ENCODE peak calls at places on chromosomes 7 and 10, in eight cellular contexts. One of them, this sample, is unnamed.

GRCh38 chr10:35092851-35093250 is 2.7 kb upstream of the CUL2 start:
- DNase-seq in activated gamma-delta T cell treated with Interleukin-2 at 50 U/mL for 16 hours: no peak
- DNase-seq in central memory CD4-positive, alpha-beta T cell: no peak
- DNase-seq in cardiac muscle cell: no peak
- DNase-seq in PC-9: no peak
- DNase-seq in neural crest cell: no peak
- DNase-seq in fibroblast of the aortic adventitia: no peak
- DNase-seq in cardiac septum: no peak
- DNase-seq in this sample: no peak

GRCh38 chr10:133187906-133188681 is 28.1 kb downstream of the KNDC1 start:
- DNase-seq in cardiac septum: no peak
- DNase-seq in fibroblast of the aortic adventitia: no peak
- DNase-seq in activated gamma-delta T cell treated with Interleukin-2 at 50 U/mL for 16 hours: no peak
- DNase-seq in PC-9: no peak
- DNase-seq in central memory CD4-positive, alpha-beta T cell: no peak
- DNase-seq in cardiac muscle cell: no peak
- DNase-seq in neural crest cell: no peak
- DNase-seq in this sample: no peak

GRCh38 chr10:33565231-33565630 is 230.8 kb upstream of the NRP1 start:
- DNase-seq in cardiac muscle cell: no peak
- DNase-seq in cardiac septum: no peak
- DNase-seq in central memory CD4-positive, alpha-beta T cell: no peak
- DNase-seq in fibroblast of the aortic adventitia: no peak
- DNase-seq in activated gamma-delta T cell treated with Interleukin-2 at 50 U/mL for 16 hours: no peak
- DNase-seq in neural crest cell: no peak
- DNase-seq in PC-9: no peak
- DNase-seq in this sample: no peak

GRCh38 chr10:59099536-59099935 is 76.9 kb upstream of the PHYHIPL start:
- DNase-seq in central memory CD4-positive, alpha-beta T cell: no peak
- DNase-seq in cardiac muscle cell: no peak
- DNase-seq in activated gamma-delta T cell treated with Interleukin-2 at 50 U/mL for 16 hours: no peak
- DNase-seq in fibroblast of the aortic adventitia: no peak
- DNase-seq in cardiac septum: no peak
- DNase-seq in PC-9: no peak
- DNase-seq in neural crest cell: no peak
- DNase-seq in this sample: no peak

GRCh38 chr10:54402576-54402975 is 398.5 kb downstream of the PCDH15 start:
- DNase-seq in central memory CD4-positive, alpha-beta T cell: no peak
- DNase-seq in cardiac muscle cell: peak
- DNase-seq in fibroblast of the aortic adventitia: no peak
- DNase-seq in cardiac septum: no peak
- DNase-seq in neural crest cell: no peak
- DNase-seq in activated gamma-delta T cell treated with Interleukin-2 at 50 U/mL for 16 hours: no peak
- DNase-seq in PC-9: no peak
- DNase-seq in this sample: peak

GRCh38 chr7:101740981-101741725 is 76.3 kb upstream of the CUX1 start:
- DNase-seq in PC-9: no peak
- DNase-seq in activated gamma-delta T cell treated with Interleukin-2 at 50 U/mL for 16 hours: peak
- DNase-seq in neural crest cell: no peak
- DNase-seq in central memory CD4-positive, alpha-beta T cell: no peak
- DNase-seq in cardiac septum: no peak
- DNase-seq in cardiac muscle cell: peak
- DNase-seq in fibroblast of the aortic adventitia: no peak
- DNase-seq in this sample: no peak

GRCh38 chr10:88316292-88316861 is 266.7 kb downstream of the RNLS start:
- DNase-seq in activated gamma-delta T cell treated with Interleukin-2 at 50 U/mL for 16 hours: no peak
- DNase-seq in central memory CD4-positive, alpha-beta T cell: no peak
- DNase-seq in cardiac muscle cell: no peak
- DNase-seq in fibroblast of the aortic adventitia: no peak
- DNase-seq in cardiac septum: no peak
- DNase-seq in PC-9: no peak
- DNase-seq in neural crest cell: no peak
- DNase-seq in this sample: no peak

GRCh38 chr7:68547181-68547580 is 1051.1 kb upstream of the AUTS2 start:
- DNase-seq in fibroblast of the aortic adventitia: no peak
- DNase-seq in PC-9: no peak
- DNase-seq in cardiac septum: no peak
- DNase-seq in activated gamma-delta T cell treated with Interleukin-2 at 50 U/mL for 16 hours: no peak
- DNase-seq in neural crest cell: no peak
- DNase-seq in central memory CD4-positive, alpha-beta T cell: no peak
- DNase-seq in cardiac muscle cell: no peak
- DNase-seq in this sample: no peak

GRCh38 chr7:151940048-151940845 is 16.0 kb upstream of the GALNTL5 start:
- DNase-seq in neural crest cell: no peak
- DNase-seq in cardiac septum: no peak
- DNase-seq in fibroblast of the aortic adventitia: peak
- DNase-seq in cardiac muscle cell: peak
- DNase-seq in PC-9: peak
- DNase-seq in central memory CD4-positive, alpha-beta T cell: no peak
- DNase-seq in activated gamma-delta T cell treated with Interleukin-2 at 50 U/mL for 16 hours: no peak
- DNase-seq in this sample: no peak

GRCh38 chr10:317219-317868 is 182.1 kb downstream of the ZMYND11 start:
- DNase-seq in fibroblast of the aortic adventitia: peak
- DNase-seq in cardiac muscle cell: peak
- DNase-seq in activated gamma-delta T cell treated with Interleukin-2 at 50 U/mL for 16 hours: peak
- DNase-seq in cardiac septum: peak
- DNase-seq in PC-9: no peak
- DNase-seq in central memory CD4-positive, alpha-beta T cell: no peak
- DNase-seq in neural crest cell: no peak
- DNase-seq in this sample: no peak

GRCh38 chr10:75497997-75498797 is 66.8 kb downstream of the LRMDA start:
- DNase-seq in PC-9: no peak
- DNase-seq in neural crest cell: no peak
- DNase-seq in fibroblast of the aortic adventitia: peak
- DNase-seq in cardiac septum: no peak
- DNase-seq in central memory CD4-positive, alpha-beta T cell: no peak
- DNase-seq in cardiac muscle cell: peak
- DNase-seq in activated gamma-delta T cell treated with Interleukin-2 at 50 U/mL for 16 hours: no peak
- DNase-seq in this sample: no peak

GRCh38 chr7:34165927-34166550 is 260.7 kb downstream of the BMPER start:
- DNase-seq in activated gamma-delta T cell treated with Interleukin-2 at 50 U/mL for 16 hours: no peak
- DNase-seq in cardiac muscle cell: peak
- DNase-seq in fibroblast of the aortic adventitia: peak
- DNase-seq in central memory CD4-positive, alpha-beta T cell: no peak
- DNase-seq in PC-9: no peak
- DNase-seq in cardiac septum: no peak
- DNase-seq in neural crest cell: no peak
- DNase-seq in this sample: peak

GRCh38 chr7:85688712-85689111 is 501.9 kb upstream of the SEMA3D start:
- DNase-seq in cardiac muscle cell: no peak
- DNase-seq in central memory CD4-positive, alpha-beta T cell: no peak
- DNase-seq in activated gamma-delta T cell treated with Interleukin-2 at 50 U/mL for 16 hours: no peak
- DNase-seq in PC-9: no peak
- DNase-seq in fibroblast of the aortic adventitia: peak
- DNase-seq in neural crest cell: no peak
- DNase-seq in cardiac septum: no peak
- DNase-seq in this sample: no peak

GRCh38 chr7:54874804-54875203 is 115.8 kb upstream of the SEC61G start:
- DNase-seq in fibroblast of the aortic adventitia: no peak
- DNase-seq in neural crest cell: no peak
- DNase-seq in PC-9: no peak
- DNase-seq in central memory CD4-positive, alpha-beta T cell: no peak
- DNase-seq in activated gamma-delta T cell treated with Interleukin-2 at 50 U/mL for 16 hours: no peak
- DNase-seq in cardiac muscle cell: no peak
- DNase-seq in cardiac septum: no peak
- DNase-seq in this sample: no peak

GRCh38 chr7:131591674-131592328 is 35.4 kb upstream of the PODXL start:
- DNase-seq in activated gamma-delta T cell treated with Interleukin-2 at 50 U/mL for 16 hours: no peak
- DNase-seq in neural crest cell: no peak
- DNase-seq in cardiac muscle cell: no peak
- DNase-seq in fibroblast of the aortic adventitia: no peak
- DNase-seq in cardiac septum: no peak
- DNase-seq in PC-9: no peak
- DNase-seq in central memory CD4-positive, alpha-beta T cell: no peak
- DNase-seq in this sample: peak

GRCh38 chr10:11573497-11573896 is 38.0 kb downstream of the USP6NL start:
- DNase-seq in cardiac muscle cell: peak
- DNase-seq in fibroblast of the aortic adventitia: peak
- DNase-seq in PC-9: no peak
- DNase-seq in neural crest cell: no peak
- DNase-seq in central memory CD4-positive, alpha-beta T cell: no peak
- DNase-seq in activated gamma-delta T cell treated with Interleukin-2 at 50 U/mL for 16 hours: no peak
- DNase-seq in cardiac septum: no peak
- DNase-seq in this sample: peak

GRCh38 chr7:137667633-137668387 is 179.0 kb downstream of the DGKI start:
- DNase-seq in cardiac septum: no peak
- DNase-seq in fibroblast of the aortic adventitia: peak
- DNase-seq in activated gamma-delta T cell treated with Interleukin-2 at 50 U/mL for 16 hours: no peak
- DNase-seq in central memory CD4-positive, alpha-beta T cell: no peak
- DNase-seq in cardiac muscle cell: peak
- DNase-seq in neural crest cell: no peak
- DNase-seq in PC-9: peak
- DNase-seq in this sample: no peak

GRCh38 chr10:110813743-110814472 is 57.8 kb upstream of the PDCD4 start:
- DNase-seq in central memory CD4-positive, alpha-beta T cell: no peak
- DNase-seq in activated gamma-delta T cell treated with Interleukin-2 at 50 U/mL for 16 hours: no peak
- DNase-seq in neural crest cell: no peak
- DNase-seq in cardiac muscle cell: no peak
- DNase-seq in PC-9: no peak
- DNase-seq in cardiac septum: no peak
- DNase-seq in fibroblast of the aortic adventitia: no peak
- DNase-seq in this sample: no peak

GRCh38 chr10:21499580-21499909 is 25.9 kb downstream of the SKIDA1 start:
- DNase-seq in PC-9: no peak
- DNase-seq in cardiac septum: no peak
- DNase-seq in cardiac muscle cell: no peak
- DNase-seq in central memory CD4-positive, alpha-beta T cell: no peak
- DNase-seq in fibroblast of the aortic adventitia: no peak
- DNase-seq in activated gamma-delta T cell treated with Interleukin-2 at 50 U/mL for 16 hours: no peak
- DNase-seq in neural crest cell: no peak
- DNase-seq in this sample: no peak

GRCh38 chr10:20885678-20886077 is 11.4 kb downstream of the NEBL start:
- DNase-seq in PC-9: no peak
- DNase-seq in cardiac septum: no peak
- DNase-seq in activated gamma-delta T cell treated with Interleukin-2 at 50 U/mL for 16 hours: no peak
- DNase-seq in cardiac muscle cell: peak
- DNase-seq in central memory CD4-positive, alpha-beta T cell: no peak
- DNase-seq in fibroblast of the aortic adventitia: no peak
- DNase-seq in neural crest cell: no peak
- DNase-seq in this sample: no peak

GRCh38 chr7:43076189-43076605 is 36.2 kb upstream of the HECW1 start:
- DNase-seq in fibroblast of the aortic adventitia: peak
- DNase-seq in PC-9: no peak
- DNase-seq in neural crest cell: no peak
- DNase-seq in cardiac septum: no peak
- DNase-seq in cardiac muscle cell: no peak
- DNase-seq in central memory CD4-positive, alpha-beta T cell: no peak
- DNase-seq in activated gamma-delta T cell treated with Interleukin-2 at 50 U/mL for 16 hours: no peak
- DNase-seq in this sample: no peak

GRCh38 chr7:90596745-90597526 is 815 bp downstream of the CDK14 start:
- DNase-seq in neural crest cell: no peak
- DNase-seq in fibroblast of the aortic adventitia: peak
- DNase-seq in PC-9: no peak
- DNase-seq in cardiac septum: no peak
- DNase-seq in central memory CD4-positive, alpha-beta T cell: no peak
- DNase-seq in activated gamma-delta T cell treated with Interleukin-2 at 50 U/mL for 16 hours: no peak
- DNase-seq in cardiac muscle cell: peak
- DNase-seq in this sample: peak

This sample was measured in neural progenitor cell.